ENCODE peak calls at places on chromosomes 7 and 10, in four cellular contexts. W is ascending aorta, L is fibroblast of mammary gland, J is tibial artery. B is an unnamed sample.

GRCh38 chr10:68067029-68067428 is 8.1 kb downstream of the HERC4 start:
- DNase-seq in J (no peak), W (no peak), L (no peak), B (no peak)

GRCh38 chr10:125018576-125019143 is 76.7 kb downstream of the ZRANB1 start:
- DNase-seq in J (peak), L (no peak), W (no peak), B (no peak)

GRCh38 chr7:157299613-157300405 is 37.0 kb upstream of the DNAJB6 start:
- DNase-seq in W (no peak), L (peak), J (no peak), B (no peak)

GRCh38 chr10:4678023-4678950 is 147.7 kb upstream of the AKR1E2 start:
- DNase-seq in L (peak), W (no peak), J (no peak), B (peak)

GRCh38 chr10:46530249-46531186 is 25.9 kb downstream of the GPRIN2 start:
- DNase-seq in W (no peak), J (peak), L (peak), B (peak)

GRCh38 chr7:155205368-155206285 is 92.1 kb upstream of the INSIG1 start:
- DNase-seq in W (peak), L (peak), J (peak), B (peak)

GRCh38 chr7:122423591-122423990 is 119.0 kb upstream of the FEZF1 start:
- DNase-seq in J (no peak), W (no peak), L (no peak), B (no peak)

GRCh38 chr10:133185916-133186315 is 25.9 kb downstream of the KNDC1 start:
- DNase-seq in W (no peak), J (no peak), L (no peak), B (no peak)

GRCh38 chr7:2800923-2801682 is 43.0 kb downstream of the GNA12 start:
- DNase-seq in W (no peak), L (peak), J (no peak), B (peak)

GRCh38 chr7:116524221-116524608 is 621 bp upstream of the CAV1 start:
- DNase-seq in J (no peak), W (no peak), L (no peak), B (no peak)
- H3K4me3 ChIP-seq in J (peak), W (peak), L (peak), B (peak)

GRCh38 chr10:71613303-71613777 is 106.2 kb downstream of the C10orf105 start:
- DNase-seq in J (no peak), L (peak), W (no peak), B (peak)
- TF ChIP-seq CTCF in J (no peak), L (no peak), W (no peak), B (no peak)

GRCh38 chr7:39734605-39735004 is 111.2 kb downstream of the RALA start:
- DNase-seq in W (no peak), J (no peak), L (no peak), B (no peak)
- H3K4me3 ChIP-seq in W (peak), J (peak), L (peak), B (no peak)

GRCh38 chr10:60280475-60280874 is 109.2 kb downstream of the ANK3 start:
- DNase-seq in J (no peak), L (no peak), W (no peak), B (no peak)

GRCh38 chr10:60281792-60282353 is 107.8 kb downstream of the ANK3 start:
- DNase-seq in W (no peak), J (no peak), L (peak), B (no peak)

GRCh38 chr10:60281331-60281730 is 108.3 kb downstream of the ANK3 start:
- DNase-seq in L (peak), J (no peak), W (no peak), B (no peak)

GRCh38 chr10:60283397-60283796 is 106.3 kb downstream of the ANK3 start:
- DNase-seq in J (no peak), L (peak), W (no peak), B (no peak)

GRCh38 chr10:60282771-60283353 is 106.8 kb downstream of the ANK3 start:
- DNase-seq in J (no peak), W (no peak), L (peak), B (peak)
- TF ChIP-seq CTCF in J (no peak), W (no peak), L (no peak), B (no peak)